ENCODE peak calls at places on chromosomes 1 and 21, in seven cellular contexts. T, Z, D, U, Y, G and I are unnamed samples.

GRCh38 chr1:155093938-155094621 is 15.4 kb downstream of the EFNA3 start:
- DNase-seq in Y (no peak), D (peak; percentile 72), T (peak; percentile 45), Z (no peak), U (peak; percentile 75), G (peak; percentile 73), I (no peak)

GRCh38 chr1:35745124-35745730 is 24.6 kb downstream of the CLSPN start:
- DNase-seq in Y (no peak), G (no peak), Z (peak; percentile 6), T (peak; percentile 11), D (no peak), U (no peak), I (no peak)

GRCh38 chr1:180194546-180195207 is 35.4 kb upstream of the LHX4 start:
- DNase-seq in U (peak; percentile 62), T (no peak), Y (no peak), G (no peak), D (no peak), Z (no peak), I (no peak)

GRCh38 chr1:117971777-117972176 is 42.2 kb downstream of the WDR3 start:
- DNase-seq in U (no peak), D (no peak), Y (no peak), G (no peak), Z (no peak), T (no peak), I (no peak)

GRCh38 chr1:25936940-25937339 is 30.7 kb upstream of the STMN1 start:
- DNase-seq in Y (no peak), D (no peak), U (no peak), Z (no peak), G (no peak), T (no peak), I (no peak)

GRCh38 chr1:50970927-50971582 is 1.0 kb downstream of the CDKN2C start:
- DNase-seq in Y (no peak), Z (no peak), T (no peak), D (no peak), G (no peak), U (peak; percentile 41), I (peak; percentile 9)

GRCh38 chr1:89953072-89953626 is 41.8 kb upstream of the ZNF326 start:
- DNase-seq in Y (peak; percentile 82), D (peak; percentile 67), T (peak; percentile 95), G (no peak), U (peak; percentile 84), Z (peak; percentile 90), I (peak; percentile 90)

GRCh38 chr1:112337028-112337531 is 58.9 kb upstream of the CTTNBP2NL start:
- DNase-seq in D (peak; percentile 66), Y (no peak), U (peak; percentile 59), T (no peak), Z (peak; percentile 15), G (peak; percentile 46), I (peak; percentile 41)

DNA sequence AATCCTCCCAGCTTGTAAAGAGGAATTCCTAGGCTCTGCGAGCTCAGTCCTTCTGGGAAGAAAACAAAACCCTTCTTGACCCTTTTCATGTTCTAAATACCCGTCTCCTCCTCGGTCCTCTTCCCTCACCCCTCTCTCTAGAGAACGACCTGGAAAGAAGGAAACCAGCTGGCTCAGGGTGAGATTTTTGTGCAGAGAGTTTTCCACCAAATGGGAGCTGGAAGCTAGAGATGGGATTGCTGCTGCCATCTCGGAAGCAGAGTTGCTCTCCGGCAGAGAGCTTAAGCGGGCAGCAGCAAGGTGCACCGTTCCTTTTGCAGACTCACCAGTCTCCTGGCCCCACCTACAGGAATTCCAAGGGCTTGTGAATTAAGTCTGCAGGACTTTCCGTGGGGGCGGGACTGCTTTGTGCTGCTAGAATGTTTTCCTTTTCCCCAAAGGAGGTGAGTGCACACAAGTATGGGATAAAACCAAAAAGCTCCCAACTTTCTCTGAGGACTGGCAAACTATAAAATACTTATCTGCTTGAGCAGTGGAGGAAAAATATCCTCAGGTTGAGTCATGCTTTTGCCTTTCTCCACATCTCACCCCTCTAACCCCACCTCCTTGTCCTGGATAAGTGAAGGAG is 29.1 kb upstream of the KIAA0040 start:
- DNase-seq in U (peak; percentile 43), G (peak; percentile 56), Z (no peak), Y (no peak), D (peak; percentile 74), T (peak; percentile 13), I (peak; percentile 76)
- TF ChIP-seq CTCF in U (peak; percentile 49), G (peak; percentile 47), Z (no peak), Y (no peak), D (peak; percentile 35), T (no peak), I (peak; percentile 35)

GRCh38 chr21:46298083-46298412 is 11.9 kb downstream of the YBEY start:
- DNase-seq in Y (no peak), T (no peak), Z (no peak), D (no peak), G (no peak), U (no peak), I (no peak)

GRCh38 chr21:46295996-46296752 is 10.0 kb downstream of the YBEY start:
- DNase-seq in D (peak; percentile 38), T (peak; percentile 40), G (peak; percentile 91), Y (peak; percentile 70), U (peak; percentile 79), Z (peak; percentile 45), I (no peak)

GRCh38 chr21:46294647-46295176 is 8.6 kb downstream of the YBEY start:
- DNase-seq in Y (no peak), G (peak; percentile 33), U (peak; percentile 84), D (no peak), T (peak; percentile 86), Z (peak; percentile 55), I (no peak)

GRCh38 chr21:46297311-46298082 is 11.4 kb downstream of the YBEY start:
- DNase-seq in T (peak; percentile 33), Y (no peak), D (no peak), U (no peak), G (peak; percentile 52), Z (no peak), I (no peak)

DNA sequence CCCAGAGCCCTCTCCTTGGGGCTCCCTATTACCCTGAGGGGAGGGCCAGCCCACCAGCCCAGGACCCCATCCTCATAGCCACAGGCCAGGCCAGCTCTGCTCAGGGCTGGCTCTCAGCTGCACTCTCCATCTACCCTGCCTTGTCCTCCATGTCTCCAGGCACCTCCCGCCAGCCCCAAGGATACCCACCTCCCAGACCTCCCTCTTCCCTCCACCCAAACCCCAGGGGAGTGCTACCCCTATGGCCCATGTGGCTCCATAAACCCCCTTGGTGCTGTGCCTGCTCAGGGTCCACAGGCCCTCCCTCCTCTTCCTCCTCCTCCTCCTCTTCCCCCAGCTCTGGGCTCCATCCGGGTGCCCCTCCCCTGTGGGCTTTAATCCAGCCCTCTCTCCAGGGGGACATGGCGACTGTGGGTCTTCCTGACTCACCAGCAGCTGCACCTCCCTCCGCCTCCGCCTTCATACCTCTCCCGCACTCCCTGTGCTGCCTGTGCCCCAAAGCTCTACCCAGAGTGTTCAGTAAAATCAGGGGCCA is 9.1 kb downstream of the YBEY start:
- DNase-seq in Y (no peak), Z (peak; percentile 46), G (peak; percentile 31), T (peak; percentile 85), U (peak; percentile 59), D (no peak), I (no peak)
- H3K27ac ChIP-seq in Y (no peak overlapping the region), Z (peak overlapping the region; percentile 42), G (peak overlapping the region; percentile 45), T (peak overlapping the region; percentile 51), U (peak overlapping the region; percentile 67), D (no peak overlapping the region), I (peak overlapping the region; percentile 71)

DNA sequence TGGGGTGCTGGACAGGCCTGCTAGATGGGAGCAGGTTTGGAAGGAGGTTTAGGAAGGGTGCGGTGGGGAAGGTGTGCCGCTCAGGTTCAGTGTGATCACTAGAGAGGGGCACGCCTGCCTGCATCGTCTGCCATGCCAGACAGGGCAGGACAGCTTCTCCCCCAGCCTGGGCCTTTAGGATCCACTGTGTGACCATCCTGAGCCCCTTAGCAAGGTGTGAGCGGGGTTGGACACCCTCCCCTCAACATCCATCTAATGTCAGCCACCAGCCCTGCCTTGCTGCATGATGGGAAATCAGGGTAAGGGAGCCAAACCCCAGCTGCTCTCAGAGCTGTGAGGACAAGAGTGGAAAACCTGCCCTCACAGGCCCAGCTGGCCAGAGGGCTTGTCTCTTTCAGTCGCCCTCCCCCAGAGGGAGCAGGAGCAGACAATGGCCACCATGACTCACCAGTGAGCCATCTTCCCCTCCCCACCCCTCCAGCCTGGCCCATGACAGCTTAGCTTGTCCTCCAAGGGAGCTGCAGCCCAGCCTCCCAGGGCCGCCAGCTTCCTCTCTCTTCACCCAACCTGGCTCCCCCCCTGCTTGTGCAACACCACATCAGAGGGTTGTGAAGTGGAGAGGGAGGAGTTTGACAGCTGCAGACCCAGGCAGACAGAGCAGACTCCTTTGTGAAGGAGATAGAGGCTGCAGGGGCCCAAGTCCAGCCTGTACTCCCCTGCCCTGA is 37.0 kb downstream of the NUAK2 start:
- DNase-seq in Z (peak; percentile 98), T (peak; percentile 99), Y (peak; percentile 85), D (peak; percentile 93), U (peak; percentile 93), G (peak; percentile 82), I (peak; percentile 100)
- TF ChIP-seq CTCF in Z (peak; percentile 42), T (no peak), Y (no peak), D (no peak), U (peak; percentile 18), G (no peak), I (no peak)

GRCh38 chr1:202107801-202108731 is 14.7 kb upstream of the GPR37L1 start:
- DNase-seq in U (peak; percentile 29), D (peak; percentile 71), G (peak; percentile 66), Z (no peak), Y (peak; percentile 87), T (no peak), I (peak; percentile 83)
- H3K27ac ChIP-seq in U (no peak overlapping the region), D (peak overlapping the region; percentile 98), G (peak overlapping the region; percentile 90), Z (no peak overlapping the region), Y (peak overlapping the region; percentile 95), T (no peak overlapping the region), I (peak overlapping the region; percentile 9)

GRCh38 chr1:59903136-59903754 is 23.3 kb downstream of the CYP2J2 start:
- DNase-seq in G (no peak), T (peak; percentile 11), D (peak; percentile 43), Z (peak; percentile 20), Y (no peak), U (peak; percentile 15), I (peak; percentile 32)
- TF ChIP-seq CTCF in G (peak; percentile 41), T (peak; percentile 34), D (peak; percentile 57), Z (peak; percentile 75), Y (peak; percentile 32), U (peak; percentile 41), I (peak; percentile 32)

DNA sequence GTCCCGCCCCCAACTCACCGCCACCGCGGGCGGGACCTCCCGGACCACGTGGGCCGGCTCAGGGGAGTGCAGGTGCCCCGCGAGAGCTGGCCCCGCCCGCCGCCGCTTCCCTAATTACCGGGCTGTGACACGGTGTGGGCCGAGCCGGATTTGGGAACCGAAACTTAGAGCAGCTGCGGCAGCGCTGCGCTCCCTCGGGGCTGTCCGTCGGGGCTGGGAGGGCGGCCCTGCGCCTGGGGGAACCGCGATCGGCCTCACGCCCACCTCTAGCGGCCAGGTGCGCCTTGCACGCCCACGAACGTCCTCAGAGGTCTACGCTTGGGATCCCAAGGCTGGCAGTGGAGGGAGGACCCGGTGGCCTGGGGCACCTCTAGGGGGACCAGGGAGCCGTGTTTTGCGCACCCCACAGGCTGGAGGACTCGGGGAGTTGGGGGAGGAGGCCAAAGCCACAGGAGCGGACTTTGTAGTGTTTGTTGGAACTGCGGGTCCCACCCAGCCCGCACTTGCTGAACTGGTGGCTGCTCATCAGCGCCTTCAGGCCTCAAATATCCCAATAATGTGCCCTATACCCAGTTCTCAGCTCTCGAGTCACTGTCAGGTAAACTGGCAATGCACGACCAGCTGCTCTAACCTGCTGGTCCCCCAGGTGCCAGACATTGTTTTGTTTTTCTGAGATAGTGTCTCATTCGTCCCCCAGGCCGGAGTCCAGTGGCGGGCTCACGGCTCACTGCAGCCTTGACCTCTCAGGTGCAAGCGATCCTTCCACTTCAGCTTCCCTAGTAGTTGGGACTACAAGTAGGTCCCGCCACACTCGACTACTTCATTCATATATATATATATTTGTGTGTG is 781 bp upstream of the NADK start:
- DNase-seq in T (no peak), G (peak; percentile 72), Y (peak; percentile 95), D (peak; percentile 80), U (peak; percentile 90), Z (no peak), I (peak; percentile 81)
- H3K27ac ChIP-seq in T (no peak overlapping the region), G (peak overlapping the region; percentile 90), Y (peak overlapping the region; percentile 97), D (peak overlapping the region; percentile 96), U (peak overlapping the region; percentile 94), Z (no peak overlapping the region), I (peak overlapping the region; percentile 91)